ENCODE peak calls at places on chromosomes 3 and 15, in five cellular contexts. W is fibroblast of lung, C is IMR-90, P is OCI-LY7, Z is hepatocyte. Q is an unnamed sample.

GRCh38 chr15:57235186-57235585 is 141.1 kb upstream of the CGNL1 start:
- DNase-seq in P (no peak), C (no peak), W (no peak), Z (no peak), Q (no peak)

GRCh38 chr3:86175051-86175536 is 815.9 kb downstream of the VGLL3 start:
- DNase-seq in W (no peak), P (no peak), C (no peak), Z (peak), Q (no peak)

GRCh38 chr3:119559441-119559963 is at the start of gene CD80:
- DNase-seq in W (peak), C (peak), P (peak), Z (peak), Q (peak)

GRCh38 chr15:91311986-91312385 is 211.9 kb downstream of the SV2B start:
- DNase-seq in Z (no peak), W (no peak), P (no peak), C (no peak), Q (no peak)

GRCh38 chr3:32781211-32781968 is 36.4 kb upstream of the TRIM71 start:
- DNase-seq in W (peak), P (peak), Z (peak), C (peak), Q (peak)

GRCh38 chr3:173027429-173027828 is 113.6 kb downstream of the SPATA16 start:
- DNase-seq in Z (no peak), C (no peak), P (no peak), W (no peak), Q (no peak)

GRCh38 chr3:187836848-187837770 is 91.8 kb upstream of the BCL6 start:
- DNase-seq in Z (no peak), C (peak), W (no peak), P (no peak), Q (peak)

GRCh38 chr3:120796944-120797343 is 54.4 kb downstream of the GTF2E1 start:
- DNase-seq in Z (no peak), C (no peak), P (no peak), W (no peak), Q (no peak)

GRCh38 chr3:168088106-168088722 is 7.5 kb downstream of the GOLIM4 start:
- DNase-seq in Z (no peak), P (peak), C (no peak), W (no peak), Q (no peak)

GRCh38 chr3:30692498-30693130 is 86.2 kb downstream of the TGFBR2 start:
- DNase-seq in P (no peak), W (no peak), Z (no peak), C (no peak), Q (no peak)

GRCh38 chr3:30690199-30690598 is 83.8 kb downstream of the TGFBR2 start:
- DNase-seq in P (no peak), W (no peak), Z (no peak), C (no peak), Q (no peak)

GRCh38 chr3:30693470-30694120 is 87.2 kb downstream of the TGFBR2 start:
- DNase-seq in Z (peak), W (peak), P (peak), C (peak), Q (peak)

GRCh38 chr3:30691249-30691880 is 85.0 kb downstream of the TGFBR2 start:
- DNase-seq in C (no peak), P (no peak), W (no peak), Z (no peak), Q (no peak)

GRCh38 chr3:30691944-30692343 is 85.5 kb downstream of the TGFBR2 start:
- DNase-seq in C (no peak), P (no peak), Z (no peak), W (no peak), Q (no peak)
- H3K27ac ChIP-seq in C (no peak), P (no peak), Z (no peak), W (no peak), Q (no peak)

GRCh38 chr15:31331389-31331788 is 4.8 kb downstream of the KLF13 start:
- DNase-seq in C (no peak), W (no peak), Z (no peak), P (no peak), Q (no peak)

GRCh38 chr15:31332020-31332680 is 5.5 kb downstream of the KLF13 start:
- DNase-seq in Z (no peak), P (no peak), C (no peak), W (no peak), Q (no peak)

GRCh38 chr15:31333119-31333518 is 6.5 kb downstream of the KLF13 start:
- DNase-seq in Z (no peak), W (no peak), C (no peak), P (no peak), Q (no peak)

GRCh38 chr15:31332681-31333071 is 6.0 kb downstream of the KLF13 start:
- DNase-seq in P (no peak), W (no peak), C (no peak), Z (no peak), Q (no peak)

DNA sequence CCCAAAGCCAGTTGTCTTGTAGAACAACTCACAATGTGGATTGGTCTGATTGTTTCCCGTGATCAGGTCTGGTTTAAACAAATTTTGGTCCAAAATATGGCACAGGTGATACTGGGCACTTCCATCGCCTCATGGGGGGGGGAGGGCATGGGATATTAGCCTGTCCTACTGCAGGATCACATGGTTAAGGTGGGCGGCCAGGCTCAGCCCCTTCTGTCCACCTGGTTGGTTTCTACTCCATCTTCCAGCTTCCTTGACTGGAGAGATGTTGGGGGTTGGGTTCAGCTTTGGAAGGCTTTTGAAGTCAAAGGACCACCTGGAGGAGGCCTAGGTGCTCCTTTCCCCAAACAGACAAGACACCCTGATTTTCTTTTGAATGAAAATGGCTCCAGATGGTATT is 7.2 kb downstream of the KLF13 start:
- DNase-seq in P (no peak), Z (no peak), C (no peak), W (no peak), Q (no peak)
- H3K27ac ChIP-seq in P (no peak), Z (no peak), C (no peak), W (no peak), Q (no peak)

DNA sequence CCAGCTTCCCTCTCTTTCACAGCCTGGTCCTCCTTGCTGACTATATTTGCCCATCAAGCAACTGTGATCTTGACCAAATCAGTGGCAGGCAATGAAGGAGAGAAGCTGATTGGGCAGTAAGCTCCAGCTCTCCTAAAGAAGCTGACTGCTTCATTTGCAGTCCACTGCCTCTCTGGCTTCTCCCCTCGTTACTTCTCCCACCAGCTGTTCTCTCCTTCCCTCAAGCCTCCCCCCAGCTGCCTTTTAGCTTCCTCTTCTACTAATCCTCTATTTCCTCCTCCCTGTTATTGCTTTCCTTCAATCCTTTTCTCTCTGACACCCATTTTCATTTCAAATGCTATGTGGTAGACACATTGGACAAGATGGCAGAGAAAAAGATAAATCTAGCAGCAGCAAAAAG is 474.7 kb upstream of the UBE2E2 start:
- DNase-seq in Z (no peak), C (no peak), W (no peak), P (no peak), Q (peak)
- H3K27ac ChIP-seq in Z (no peak), C (no peak), W (no peak), P (no peak), Q (no peak)

GRCh38 chr3:114660808-114661207 is 367.0 kb downstream of the TIGIT start:
- DNase-seq in C (no peak), Z (no peak), W (no peak), P (no peak), Q (peak)

GRCh38 chr3:114660124-114660523 is 366.3 kb downstream of the TIGIT start:
- DNase-seq in Z (peak), P (no peak), C (peak), W (peak), Q (peak)

GRCh38 chr3:114664006-114664405 is 370.2 kb downstream of the TIGIT start:
- DNase-seq in C (no peak), P (no peak), Z (no peak), W (no peak), Q (no peak)

GRCh38 chr3:114659109-114660081 is 365.6 kb downstream of the TIGIT start:
- DNase-seq in P (no peak), C (no peak), Z (peak), W (peak), Q (no peak)
- H3K27ac ChIP-seq in P (no peak), C (peak), Z (peak), W (peak), Q (peak)

DNA sequence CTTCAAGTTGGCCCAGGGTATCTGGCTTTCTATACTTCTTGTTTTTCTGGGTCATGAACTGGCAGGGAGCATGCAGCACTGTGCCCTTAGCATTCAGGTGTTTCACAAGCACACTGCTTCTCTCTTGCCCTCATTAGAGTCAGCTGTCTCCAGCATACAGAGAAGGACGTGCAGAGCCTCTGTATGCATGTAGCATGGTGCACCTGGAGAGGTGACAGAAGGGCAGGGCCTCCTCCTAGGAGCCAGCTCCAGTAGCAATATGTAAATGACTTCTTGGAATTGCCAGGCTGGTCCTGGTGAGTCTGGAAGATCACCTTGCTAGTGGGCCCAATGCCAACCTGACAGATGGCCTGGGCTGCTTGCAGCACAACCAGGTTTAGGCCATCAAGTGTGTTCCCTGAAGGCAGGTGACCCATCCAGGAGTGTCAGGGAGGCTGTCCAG is 44.8 kb upstream of the ATP2C1 start:
- DNase-seq in Z (no peak), P (no peak), C (no peak), W (no peak), Q (no peak)
- H3K27ac ChIP-seq in Z (no peak), P (no peak), C (no peak), W (no peak), Q (no peak)

GRCh38 chr3:195875482-195876236 is 32.7 kb downstream of the TNK2 start:
- DNase-seq in C (no peak), P (no peak), Z (no peak), W (no peak), Q (no peak)

GRCh38 chr3:195877767-195878423 is 30.5 kb downstream of the TNK2 start:
- DNase-seq in C (no peak), Z (no peak), W (no peak), P (no peak), Q (no peak)

GRCh38 chr3:195878424-195879274 is 29.7 kb downstream of the TNK2 start:
- DNase-seq in C (no peak), W (no peak), Z (no peak), P (no peak), Q (no peak)

GRCh38 chr3:195877136-195877715 is 31.1 kb downstream of the TNK2 start:
- DNase-seq in P (no peak), Z (no peak), W (no peak), C (no peak), Q (no peak)

GRCh38 chr3:195876297-195877031 is 31.9 kb downstream of the TNK2 start:
- DNase-seq in P (no peak), W (no peak), Z (peak), C (no peak), Q (peak)
- H3K27ac ChIP-seq in P (no peak), W (no peak), Z (no peak), C (no peak), Q (no peak)

DNA sequence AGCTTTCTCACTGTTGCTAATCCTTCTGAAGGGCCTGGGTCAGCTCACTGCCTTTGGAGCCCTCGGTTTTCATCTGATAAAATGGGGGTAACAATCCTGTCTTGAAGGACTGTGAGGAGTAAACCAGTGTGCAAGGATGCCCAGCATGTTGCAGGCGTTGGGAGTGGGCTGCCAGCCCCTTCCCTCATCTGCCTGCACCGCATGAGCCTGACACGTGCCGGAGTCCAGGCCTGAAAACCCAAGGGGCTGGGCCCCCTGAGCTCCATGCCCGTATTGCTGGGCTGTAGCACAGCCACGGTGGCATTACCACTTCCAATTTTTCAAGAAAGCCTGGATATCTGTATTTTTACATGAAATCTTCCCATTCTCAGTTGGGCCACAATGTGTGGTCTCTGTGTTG is 98.1 kb downstream of the DNAJB8 start:
- DNase-seq in W (no peak), Z (no peak), P (no peak), C (no peak), Q (no peak)
- H3K27ac ChIP-seq in W (no peak), Z (no peak), P (no peak), C (no peak), Q (no peak)

DNA sequence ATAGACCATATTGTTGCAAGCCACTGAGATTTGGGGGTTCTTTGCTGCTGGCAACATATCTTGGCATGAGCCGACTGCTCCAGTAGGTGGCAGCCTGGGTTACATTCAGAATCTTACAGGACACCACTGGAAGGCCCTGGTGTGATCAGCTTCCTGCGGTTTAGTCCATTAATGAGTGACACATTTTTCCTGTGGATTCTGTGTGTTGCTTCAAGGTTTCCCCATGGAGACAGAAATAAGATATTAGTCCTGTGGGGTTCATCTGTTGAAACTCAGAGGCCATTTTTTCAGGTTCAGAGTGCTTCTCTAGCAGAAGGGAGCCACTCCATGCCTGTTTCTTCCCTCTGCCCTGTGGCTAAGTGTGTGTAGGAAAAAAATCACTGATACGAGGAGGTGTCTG is 116.2 kb downstream of the MFSD1 start:
- DNase-seq in P (peak), W (peak), C (peak), Z (peak), Q (peak)
- H3K27ac ChIP-seq in P (no peak), W (no peak), C (no peak), Z (no peak), Q (no peak)

GRCh38 chr3:184174646-184175492 is at the start of gene AP2M1:
- DNase-seq in Z (peak), C (peak), P (peak), W (peak), Q (peak)

GRCh38 chr3:184171562-184171961 is 3.1 kb upstream of the AP2M1 start:
- DNase-seq in C (peak), P (no peak), Z (no peak), W (no peak), Q (no peak)

GRCh38 chr3:184174278-184174645 is 393 bp upstream of the AP2M1 start:
- DNase-seq in Z (no peak), P (no peak), W (no peak), C (no peak), Q (no peak)

GRCh38 chr3:184172681-184173373 is 1.8 kb upstream of the AP2M1 start:
- DNase-seq in W (peak), P (no peak), Z (no peak), C (peak), Q (no peak)

DNA sequence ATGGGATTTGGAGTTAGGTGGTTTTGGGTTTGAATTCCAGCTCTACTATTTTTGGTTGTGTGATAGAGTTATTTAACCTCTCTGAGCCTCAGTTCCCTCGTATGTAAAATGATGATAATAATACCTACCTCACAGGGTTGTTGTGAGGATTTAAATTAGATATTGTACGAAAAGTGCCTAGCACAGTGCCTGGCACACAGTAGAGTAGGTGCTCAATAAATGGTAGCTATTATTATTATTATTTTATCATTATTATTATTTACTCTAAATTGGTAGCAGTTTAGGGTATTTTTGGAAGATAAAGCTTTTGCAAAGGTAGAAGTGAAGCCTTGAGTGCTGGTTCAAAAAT is 1.3 kb upstream of the AP2M1 start:
- DNase-seq in C (no peak), W (no peak), Z (no peak), P (no peak), Q (no peak)
- H3K27ac ChIP-seq in C (no peak), W (no peak), Z (peak), P (no peak), Q (no peak)

Q was measured in SJCRH30.